ENCODE peak calls at places on chromosomes 7 and 10, in seven cellular contexts. H is T-helper 1 cell; K is activated T-cell treated with anti-CD3 and anti-CD28 coated beads, Interleukin-2, amount 50 U/mL, for 1 hour; R is hypothalamus; E is H9; N is CD8-positive, alpha-beta T cell; D is B cell. L is an unnamed sample.

GRCh38 chr10:99080275-99080816 is 155.3 kb downstream of the HPSE2 start:
- DNase-seq in D (no peak), K (no peak), R (no peak), N (no peak), H (no peak), E (no peak), L (no peak)

GRCh38 chr7:134757938-134758337 is 21.5 kb upstream of the CALD1 start:
- DNase-seq in N (no peak), K (no peak), E (no peak), R (no peak), H (no peak), D (no peak), L (no peak)

GRCh38 chr7:85025312-85025756 is 161.5 kb downstream of the SEMA3D start:
- DNase-seq in H (no peak), E (no peak), D (no peak), R (no peak), K (no peak), N (no peak), L (no peak)

GRCh38 chr10:62980697-62981495 is 152.2 kb upstream of the NRBF2 start:
- DNase-seq in E (no peak), H (no peak), D (no peak), R (no peak), K (no peak), N (no peak), L (no peak)

GRCh38 chr10:122164028-122164601 is 107.0 kb upstream of the BTBD16 start:
- DNase-seq in R (no peak), E (no peak), D (no peak), K (no peak), H (no peak), N (no peak), L (no peak)

GRCh38 chr10:13823046-13823711 is 236.4 kb downstream of the PRPF18 start:
- DNase-seq in N (no peak), D (no peak), E (peak; percentile 77), R (no peak), K (no peak), H (no peak), L (no peak)

GRCh38 chr7:28986028-28986427 is 27.9 kb upstream of the TRIL start:
- DNase-seq in D (no peak), N (no peak), K (no peak), E (no peak), H (no peak), R (no peak), L (no peak)

GRCh38 chr7:122632238-122632637 is 66.7 kb downstream of the RNF133 start:
- DNase-seq in E (no peak), N (no peak), D (no peak), H (no peak), K (no peak), R (no peak), L (no peak)

GRCh38 chr10:74081192-74081803 is 69.3 kb downstream of the AP3M1 start:
- DNase-seq in H (peak; percentile 48), R (no peak), E (peak; percentile 50), K (no peak), N (peak; percentile 34), D (peak; percentile 45), L (peak; percentile 42)

GRCh38 chr10:124366825-124367224 is 51.9 kb downstream of the OAT start:
- DNase-seq in D (no peak), R (no peak), E (no peak), H (no peak), K (no peak), N (no peak), L (no peak)

GRCh38 chr10:13104697-13105096 is 4.7 kb downstream of the OPTN start:
- DNase-seq in N (no peak), R (no peak), H (no peak), K (no peak), D (no peak), E (no peak), L (no peak)

GRCh38 chr10:67770537-67770936 is 67.5 kb downstream of the DNAJC12 start:
- DNase-seq in E (no peak), H (no peak), K (no peak), R (no peak), D (peak; percentile 13), N (no peak), L (peak; percentile 42)

GRCh38 chr7:133253522-133253882 is 624 bp downstream of the EXOC4 start:
- DNase-seq in H (peak; percentile 8), E (no peak), K (peak; percentile 23), D (no peak), N (peak; percentile 4), R (no peak), L (no peak)

GRCh38 chr10:83917519-83918506 is 221.5 kb upstream of the GHITM start:
- DNase-seq in R (no peak), H (no peak), K (no peak), D (no peak), N (no peak), E (peak; percentile 63), L (peak; percentile 29)

GRCh38 chr7:14229047-14229446 is 239.6 kb upstream of the ETV1 start:
- DNase-seq in N (no peak), E (no peak), D (no peak), K (no peak), H (no peak), R (no peak), L (no peak)

GRCh38 chr7:65371468-65371867 is 2.2 kb upstream of the ZNF92 start:
- DNase-seq in R (no peak), K (no peak), E (no peak), H (no peak), D (no peak), N (no peak), L (no peak)

GRCh38 chr7:90825779-90826178 is 229.7 kb downstream of the CDK14 start:
- DNase-seq in H (no peak), D (no peak), N (no peak), E (no peak), R (no peak), K (no peak), L (no peak)

GRCh38 chr10:10233256-10233655 is 784.4 kb upstream of the CELF2 start:
- DNase-seq in R (no peak), D (no peak), N (no peak), K (no peak), E (no peak), H (no peak), L (no peak)

GRCh38 chr10:58758311-58758710 is 245.6 kb downstream of the BICC1 start:
- DNase-seq in H (no peak), N (no peak), K (no peak), E (no peak), R (no peak), D (no peak), L (no peak)

GRCh38 chr10:92181575-92181974 is 109.3 kb downstream of the CPEB3 start:
- DNase-seq in D (no peak), R (no peak), E (no peak), N (no peak), H (no peak), K (no peak), L (no peak)

GRCh38 chr7:31307941-31308340 is 32.6 kb downstream of the NEUROD6 start:
- DNase-seq in N (no peak), H (no peak), E (no peak), D (no peak), R (no peak), K (no peak), L (no peak)

GRCh38 chr7:159115601-159116501 is 28.8 kb downstream of the VIPR2 start:
- DNase-seq in H (no peak), N (no peak), R (no peak), D (no peak), K (no peak), E (no peak), L (no peak)

GRCh38 chr7:2148189-2148588 is 84.6 kb downstream of the MAD1L1 start:
- DNase-seq in K (no peak), H (no peak), E (no peak), D (no peak), R (no peak), N (no peak), L (no peak)